ENCODE peak calls at places on chromosomes 13 and 19, in five cellular contexts. Z is omental fat pad, W is transverse colon, O is mammary epithelial cell, D is fibroblast of pulmonary artery. P is an unnamed sample.

GRCh38 chr13:23440821-23441608 is 7.5 kb upstream of the SACS start:
- DNase-seq in W (no peak), Z (no peak), O (no peak), D (no peak), P (no peak)

GRCh38 chr19:10102787-10103236 is 334 bp upstream of the ANGPTL6 start:
- DNase-seq in D (no peak), W (no peak), O (no peak), Z (no peak), P (no peak)

GRCh38 chr19:362683-363082 is 18.1 kb upstream of the MIER2 start:
- DNase-seq in Z (no peak), O (no peak), W (no peak), D (no peak), P (no peak)

GRCh38 chr19:33391631-33392249 is 18.2 kb downstream of the CEBPG start:
- DNase-seq in O (no peak), D (no peak), Z (no peak), W (no peak), P (peak)

GRCh38 chr13:80783926-80784325 is 443.0 kb upstream of the SPRY2 start:
- DNase-seq in Z (no peak), W (no peak), D (peak), O (no peak), P (no peak)

GRCh38 chr19:2613507-2614295 is 88.8 kb downstream of the GNG7 start:
- DNase-seq in Z (no peak), W (peak), D (peak), O (no peak), P (peak)

GRCh38 chr13:38391341-38391740 is 41.7 kb downstream of the UFM1 start:
- DNase-seq in O (no peak), D (no peak), W (no peak), Z (no peak), P (no peak)

GRCh38 chr19:12872941-12873890 is 8.0 kb downstream of the DNASE2 start:
- DNase-seq in Z (peak), O (peak), W (peak), D (peak), P (peak)

GRCh38 chr13:80101040-80101439 is 239.9 kb downstream of the SPRY2 start:
- DNase-seq in D (no peak), O (no peak), Z (no peak), W (no peak), P (no peak)

GRCh38 chr13:76836311-76836710 is 49.9 kb downstream of the KCTD12 start:
- DNase-seq in D (no peak), W (no peak), Z (no peak), O (no peak), P (no peak)

GRCh38 chr13:109922518-109922917 is 136.1 kb upstream of the IRS2 start:
- DNase-seq in Z (no peak), D (no peak), O (peak), W (no peak), P (peak)

GRCh38 chr19:58557253-58558065 is 952 bp downstream of the UBE2M start:
- DNase-seq in O (no peak), Z (no peak), D (no peak), W (no peak), P (no peak)

GRCh38 chr19:18865973-18866799 is 29.8 kb downstream of the CERS1 start:
- DNase-seq in W (peak), D (peak), O (peak), Z (peak), P (peak)

GRCh38 chr13:35856721-35857346 is 274.3 kb downstream of the DCLK1 start:
- DNase-seq in W (no peak), O (no peak), Z (no peak), D (no peak), P (no peak)

GRCh38 chr13:43407023-43407581 is 379.7 kb downstream of the ENOX1 start:
- DNase-seq in Z (no peak), O (no peak), W (no peak), D (no peak), P (no peak)

GRCh38 chr13:90445179-90445578 is 902.3 kb upstream of the MIR17HG start:
- DNase-seq in W (no peak), Z (no peak), D (peak), O (peak), P (peak)

GRCh38 chr19:58181902-58182576 is 822 bp upstream of the ZNF274 start:
- DNase-seq in W (peak), D (peak), O (peak), Z (no peak), P (peak)

GRCh38 chr13:66509176-66509575 is 721.0 kb downstream of the PCDH9 start:
- DNase-seq in D (no peak), Z (no peak), W (no peak), O (no peak), P (no peak)

GRCh38 chr19:50413096-50413495 is 5.6 kb upstream of the SPIB start:
- DNase-seq in D (no peak), W (no peak), O (no peak), Z (no peak), P (no peak)

GRCh38 chr19:10111405-10111811 is at the start of gene P2RY11:
- DNase-seq in Z (no peak), W (peak), D (no peak), O (no peak), P (no peak)

DNA sequence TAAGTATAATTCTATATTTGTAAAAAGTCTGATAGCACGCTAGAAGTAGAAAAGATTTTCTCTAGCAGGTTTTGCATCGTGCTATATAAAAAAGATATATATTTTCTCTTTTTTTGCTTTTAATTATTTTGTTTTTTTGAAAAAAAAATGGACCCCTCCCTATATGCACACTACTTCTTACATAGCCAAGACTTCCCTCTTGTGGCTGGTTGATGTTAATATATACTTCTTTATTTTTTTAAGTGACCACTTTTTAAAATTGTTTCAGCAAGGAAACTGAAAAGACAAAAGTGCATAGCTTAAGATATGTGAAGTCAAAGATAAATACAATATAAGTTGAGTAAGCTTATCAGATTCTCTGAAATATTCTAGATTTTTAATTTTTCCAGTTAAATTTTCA is 1202.8 kb downstream of the DIAPH3 start:
- DNase-seq in W (no peak), D (peak), O (no peak), Z (no peak), P (peak)
- TF ChIP-seq CTCF in W (no peak), D (peak), O (no peak), Z (no peak), P (peak)

GRCh38 chr13:93244141-93244917 is 17.7 kb downstream of the GPC6 start:
- DNase-seq in D (peak), Z (no peak), O (peak), W (no peak), P (peak)
- TF ChIP-seq CTCF in D (no peak), Z (no peak), O (no peak), W (no peak), P (no peak)

GRCh38 chr13:74555291-74556001 is 421.2 kb upstream of the KLF12 start:
- DNase-seq in Z (no peak), W (no peak), D (no peak), O (no peak), P (no peak)

GRCh38 chr13:74550039-74550438 is 415.8 kb upstream of the KLF12 start:
- DNase-seq in Z (no peak), D (peak), O (peak), W (no peak), P (no peak)

GRCh38 chr13:74556002-74556551 is 421.9 kb upstream of the KLF12 start:
- DNase-seq in Z (no peak), O (no peak), D (no peak), W (no peak), P (no peak)

GRCh38 chr13:74557870-74558269 is 423.7 kb upstream of the KLF12 start:
- DNase-seq in O (no peak), W (no peak), D (no peak), Z (no peak), P (no peak)

GRCh38 chr13:74554581-74555290 is 420.5 kb upstream of the KLF12 start:
- DNase-seq in D (no peak), O (no peak), Z (no peak), W (no peak), P (no peak)
- TF ChIP-seq CTCF in D (no peak), O (no peak), Z (no peak), W (no peak), P (no peak)

DNA sequence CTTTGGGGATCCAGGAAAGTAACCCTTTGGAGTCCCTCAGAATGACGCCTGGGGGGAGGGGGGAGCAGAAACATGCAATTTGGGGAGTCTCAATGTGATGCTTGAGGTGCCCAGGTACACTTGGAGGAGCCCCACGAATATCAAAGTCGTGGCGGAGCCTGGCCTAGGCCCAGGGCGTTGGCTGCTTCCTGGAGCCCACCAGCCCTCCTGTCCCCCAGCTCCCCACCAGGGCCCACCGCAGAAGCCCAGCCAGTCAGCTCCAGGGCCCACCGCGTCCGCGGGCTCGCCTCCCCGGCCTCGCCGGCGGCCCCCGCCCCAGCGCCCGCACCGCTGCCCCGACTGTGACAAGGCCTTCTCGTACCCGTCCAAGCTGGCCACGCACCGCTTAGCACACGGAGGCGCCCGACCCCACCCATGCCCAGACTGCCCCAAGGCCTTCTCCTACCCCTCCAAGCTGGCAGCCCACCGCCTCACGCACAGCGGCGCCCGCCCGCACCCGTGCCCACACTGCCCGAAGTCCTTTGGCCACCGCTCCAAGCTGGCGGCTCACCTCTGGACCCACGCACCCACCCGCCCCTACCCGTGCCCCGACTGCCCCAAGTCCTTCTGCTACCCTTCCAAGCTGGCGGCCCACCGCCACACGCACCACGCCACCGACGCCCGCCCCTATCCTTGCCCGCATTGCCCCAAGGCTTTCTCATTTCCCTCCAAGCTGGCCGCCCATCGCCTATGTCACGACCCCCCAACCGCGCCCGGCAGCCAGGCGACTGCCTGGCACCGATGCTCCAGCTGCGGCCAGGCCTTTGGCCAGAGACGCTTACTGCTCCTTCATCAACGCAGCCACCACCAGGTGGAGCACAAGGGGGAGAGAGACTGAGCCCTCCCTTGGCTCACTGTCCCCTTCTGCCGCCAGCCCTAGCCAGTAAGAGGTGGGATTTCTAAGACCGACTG is 2.1 kb downstream of the ZNF575 start:
- DNase-seq in W (peak), Z (peak), O (no peak), D (peak), P (peak)
- TF ChIP-seq CTCF in W (peak), Z (no peak), O (peak), D (peak), P (peak)

GRCh38 chr13:27968316-27969072 is 621 bp downstream of the CDX2 start:
- DNase-seq in Z (no peak), W (no peak), O (peak), D (no peak), P (no peak)

GRCh38 chr13:27969866-27970229 is 733 bp upstream of the CDX2 start:
- DNase-seq in O (no peak), D (no peak), W (no peak), Z (no peak), P (no peak)

GRCh38 chr13:27967736-27968315 is 1.3 kb downstream of the CDX2 start:
- DNase-seq in O (no peak), W (no peak), D (no peak), Z (no peak), P (no peak)

GRCh38 chr13:27970382-27971235 is 1.5 kb upstream of the CDX2 start:
- DNase-seq in O (no peak), Z (no peak), W (no peak), D (no peak), P (no peak)

DNA sequence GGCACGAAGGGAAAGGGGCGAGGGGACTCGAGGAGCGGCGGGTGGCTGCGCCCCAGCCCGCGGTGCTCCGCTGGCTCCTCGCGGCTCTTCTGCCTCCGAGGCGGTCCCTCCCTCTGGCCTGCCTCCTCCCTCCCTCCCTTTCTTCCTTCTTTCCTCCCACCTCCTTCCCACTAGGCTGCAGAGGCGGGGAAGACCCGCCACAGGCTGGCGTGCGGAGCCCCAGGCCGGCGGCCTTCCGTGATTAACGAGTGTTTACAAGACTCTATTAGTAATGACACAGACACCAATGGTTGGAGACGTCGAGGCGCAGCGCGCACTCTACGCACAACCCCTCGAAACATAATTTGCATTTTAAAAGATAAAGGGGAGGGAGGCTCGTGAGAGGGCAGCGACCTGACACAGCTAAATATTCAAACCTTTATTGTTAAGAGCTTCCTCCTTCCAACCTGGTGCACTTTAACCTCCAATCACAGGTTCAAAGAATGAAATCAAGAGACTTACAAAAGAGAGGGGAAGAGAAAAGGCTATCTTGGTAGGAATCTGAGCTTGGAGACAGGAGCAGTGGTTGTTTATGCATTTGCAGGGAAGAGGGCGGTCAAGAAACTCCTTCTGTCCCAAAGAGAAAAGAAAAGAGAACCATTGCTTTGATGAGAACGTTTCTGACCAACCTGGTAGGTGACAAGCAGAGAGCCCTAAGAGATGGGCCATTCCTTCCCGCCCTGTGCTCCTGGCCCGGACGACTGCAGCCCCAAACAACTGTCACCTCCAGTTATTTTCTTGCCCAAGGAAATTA is at the start of gene CDX2:
- DNase-seq in O (no peak), Z (no peak), W (peak), D (no peak), P (no peak)
- TF ChIP-seq CTCF in O (no peak), Z (no peak), W (no peak), D (no peak), P (no peak)

GRCh38 chr13:20188649-20189553 is 3.8 kb downstream of the GJB2 start:
- DNase-seq in O (no peak), W (peak), Z (no peak), D (no peak), P (no peak)
- TF ChIP-seq CTCF in O (no peak), W (peak), Z (no peak), D (no peak), P (no peak)

DNA sequence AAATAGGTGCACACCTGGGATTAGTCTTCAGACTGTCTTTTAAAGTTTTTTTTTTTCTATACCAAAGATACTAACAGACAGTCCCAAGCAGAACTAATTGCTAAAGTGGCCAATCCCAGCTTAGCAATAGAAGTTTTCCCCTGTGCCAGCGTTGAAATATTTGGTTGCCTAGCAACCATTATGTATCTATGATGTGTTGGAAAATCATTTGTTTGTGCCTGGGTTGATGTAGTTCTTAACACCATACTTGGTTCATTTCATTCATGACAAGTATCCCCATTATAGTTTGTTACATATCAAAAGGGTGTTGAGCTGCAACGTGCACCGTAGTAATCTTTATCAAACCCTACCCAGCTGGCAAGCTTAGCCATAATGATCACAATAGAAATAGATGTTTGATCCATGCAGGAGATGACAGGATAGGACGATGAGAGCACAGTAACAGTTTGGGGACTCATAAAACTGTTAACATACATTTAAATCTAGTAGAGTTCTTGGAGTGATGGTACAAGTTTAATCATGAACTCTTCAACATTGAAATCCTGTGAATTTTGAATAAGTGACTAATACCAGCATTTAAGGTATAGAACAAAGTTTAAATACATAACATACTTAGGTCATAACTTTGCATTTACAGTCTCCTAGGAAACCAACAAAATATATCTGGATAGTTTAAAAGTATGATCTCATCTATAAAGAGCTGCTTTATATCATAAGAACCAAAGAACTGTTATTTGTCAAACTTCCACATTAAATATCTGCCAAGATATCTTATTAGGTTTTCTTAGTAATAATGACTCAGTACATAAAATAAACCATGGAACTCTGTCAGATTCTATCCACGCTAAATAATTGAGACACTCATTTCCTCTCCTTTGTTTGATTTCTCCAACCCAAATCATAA is 73.4 kb downstream of the MBNL2 start:
- DNase-seq in D (peak), W (no peak), O (peak), Z (no peak), P (peak)
- TF ChIP-seq CTCF in D (no peak), W (no peak), O (no peak), Z (no peak), P (no peak)

DNA sequence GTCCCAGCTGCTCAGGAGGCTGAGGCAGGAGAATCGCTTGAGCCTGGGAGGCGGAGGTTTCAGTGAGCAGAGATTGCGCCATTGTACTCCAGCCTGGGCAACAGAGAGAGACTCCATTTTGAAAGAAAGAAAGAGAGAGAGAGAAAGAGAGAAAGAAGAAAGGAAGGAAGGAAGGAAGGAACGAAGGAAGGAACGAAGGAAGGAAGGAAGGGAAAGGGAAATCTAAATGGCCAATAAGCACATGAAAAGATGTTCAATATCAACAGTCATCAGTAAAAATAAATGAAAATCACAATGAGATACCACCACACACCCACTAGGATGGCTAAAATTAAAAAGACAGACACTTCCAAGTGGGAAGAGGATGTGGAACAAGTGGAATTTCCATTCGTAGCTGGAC is 19.7 kb downstream of the FXYD5 start:
- DNase-seq in Z (no peak), W (no peak), D (no peak), O (no peak), P (no peak)
- TF ChIP-seq CTCF in Z (no peak), W (no peak), D (no peak), O (no peak), P (no peak)

GRCh38 chr19:27774337-27774736 is 1438.6 kb downstream of the UQCRFS1 start:
- DNase-seq in W (no peak), D (no peak), Z (no peak), O (no peak), P (no peak)

GRCh38 chr19:27775395-27775794 is 1437.6 kb downstream of the UQCRFS1 start:
- DNase-seq in W (no peak), O (no peak), D (no peak), Z (no peak), P (no peak)

GRCh38 chr19:27776020-27776419 is 1436.9 kb downstream of the UQCRFS1 start:
- DNase-seq in Z (no peak), W (no peak), D (peak), O (peak), P (peak)

GRCh38 chr19:27773318-27774094 is 1439.4 kb downstream of the UQCRFS1 start:
- DNase-seq in D (no peak), Z (no peak), O (no peak), W (no peak), P (no peak)

GRCh38 chr19:27774827-27775226 is 1438.1 kb downstream of the UQCRFS1 start:
- DNase-seq in W (no peak), D (no peak), O (no peak), Z (no peak), P (no peak)
- TF ChIP-seq CTCF in W (no peak), D (peak), O (peak), Z (no peak), P (peak)

GRCh38 chr19:29478578-29479565 is 46.9 kb upstream of the VSTM2B start:
- DNase-seq in Z (no peak), O (no peak), D (no peak), W (no peak), P (no peak)
- TF ChIP-seq CTCF in Z (no peak), O (no peak), D (no peak), W (no peak), P (no peak)